ENCODE peak calls at places on chromosomes 6 and 20, in five cellular contexts. V is IMR-90, H is trophoblast cell, G is H1, A is neuronal stem cell. B is an unnamed sample.

GRCh38 chr6:136952714-136953260 is 30.7 kb downstream of the SLC35D3 start:
- DNase-seq in A (no peak), H (no peak), G (no peak), V (no peak), B (no peak)

GRCh38 chr6:117605169-117605826 is 3.0 kb upstream of the GOPC start:
- DNase-seq in A (peak), V (peak), G (no peak), H (peak), B (peak)

GRCh38 chr6:40912158-40912946 is 126.7 kb downstream of the UNC5CL start:
- DNase-seq in A (no peak), G (peak), V (no peak), H (peak), B (peak)

GRCh38 chr20:1513801-1514200 is 22.6 kb upstream of the SIRPB2 start:
- DNase-seq in A (no peak), G (no peak), H (no peak), V (no peak), B (no peak)

GRCh38 chr6:149451361-149452061 is 33.3 kb downstream of the ZC3H12D start:
- DNase-seq in G (no peak), H (no peak), A (no peak), V (no peak), B (no peak)

GRCh38 chr20:54137115-54137514 is 36.7 kb downstream of the CYP24A1 start:
- DNase-seq in V (no peak), G (no peak), A (no peak), H (peak), B (no peak)

GRCh38 chr6:34126419-34126818 is 19.5 kb downstream of the GRM4 start:
- DNase-seq in H (no peak), A (no peak), G (no peak), V (no peak), B (no peak)

GRCh38 chr6:3032986-3033385 is 33.3 kb downstream of the NQO2 start:
- DNase-seq in V (peak), H (no peak), G (no peak), A (no peak), B (no peak)

GRCh38 chr6:40754481-40755045 is 167.4 kb upstream of the LRFN2 start:
- DNase-seq in G (no peak), A (no peak), H (no peak), V (no peak), B (no peak)

GRCh38 chr6:13710552-13711383 is 867 bp downstream of the RANBP9 start:
- DNase-seq in V (no peak), G (no peak), A (peak), H (peak), B (peak)

GRCh38 chr6:13141392-13141791 is 186.9 kb downstream of the TBC1D7 start:
- DNase-seq in A (no peak), H (no peak), G (no peak), V (no peak), B (no peak)

GRCh38 chr20:10540636-10541493 is 105.8 kb downstream of the SLX4IP start:
- DNase-seq in A (no peak), G (no peak), H (peak), V (peak), B (peak)

GRCh38 chr6:87922191-87922946 is 125.3 kb upstream of the SPACA1 start:
- DNase-seq in G (no peak), V (no peak), H (no peak), A (no peak), B (no peak)

GRCh38 chr6:25497383-25497782 is 154.6 kb upstream of the SCGN start:
- DNase-seq in A (no peak), H (no peak), V (no peak), G (no peak), B (no peak)

GRCh38 chr6:136788069-136788902 is 4.0 kb downstream of the MAP3K5 start:
- DNase-seq in V (peak), A (no peak), H (peak), G (no peak), B (peak)

GRCh38 chr6:159655409-159655988 is 37.5 kb downstream of the SOD2 start:
- DNase-seq in V (no peak), H (no peak), G (no peak), A (no peak), B (no peak)

GRCh38 chr6:139539852-139540251 is 165.4 kb upstream of the CITED2 start:
- DNase-seq in A (no peak), H (peak), G (peak), V (peak), B (peak)

GRCh38 chr6:41500561-41500960 is 45.6 kb upstream of the FOXP4 start:
- DNase-seq in A (no peak), V (no peak), H (no peak), G (no peak), B (no peak)

GRCh38 chr6:180295-180694 is 112.0 kb upstream of the DUSP22 start:
- DNase-seq in A (no peak), V (no peak), H (no peak), G (no peak), B (no peak)

GRCh38 chr20:7741866-7742265 is 198.4 kb downstream of the HAO1 start:
- DNase-seq in A (no peak), G (no peak), V (no peak), H (no peak), B (peak)

GRCh38 chr20:8078528-8078914 is 53.5 kb upstream of the PLCB1 start:
- DNase-seq in G (no peak), V (no peak), H (no peak), A (no peak), B (peak)

GRCh38 chr6:137962725-137963124 is 95.7 kb downstream of the TNFAIP3 start:
- DNase-seq in G (no peak), V (no peak), A (no peak), H (no peak), B (no peak)

GRCh38 chr20:58452667-58453255 is 62.4 kb downstream of the APCDD1L start:
- DNase-seq in V (no peak), G (no peak), H (no peak), A (no peak), B (no peak)

GRCh38 chr6:31834704-31835375 is 7.3 kb downstream of the HSPA1B start:
- DNase-seq in H (peak), G (no peak), A (peak), V (no peak), B (no peak)

GRCh38 chr6:165653196-165653595 is 9.8 kb downstream of the PDE10A start:
- DNase-seq in A (no peak), G (no peak), H (no peak), V (peak), B (no peak)

GRCh38 chr20:50824137-50824536 is 29.3 kb downstream of the BCAS4 start:
- DNase-seq in V (peak), A (no peak), G (no peak), H (no peak), B (peak)

GRCh38 chr20:4192378-4193048 is 177.2 kb upstream of the RNF24 start:
- DNase-seq in G (no peak), V (no peak), A (no peak), H (no peak), B (no peak)

GRCh38 chr6:44446626-44447297 is 59.3 kb downstream of the CDC5L start:
- DNase-seq in A (no peak), H (peak), G (no peak), V (peak), B (peak)

GRCh38 chr6:111952821-111953535 is 79.7 kb upstream of the FYN start:
- DNase-seq in A (no peak), G (no peak), V (peak), H (no peak), B (no peak)

GRCh38 chr6:31791324-31792089 is 4.0 kb downstream of the VARS1 start:
- DNase-seq in A (peak), V (peak), G (no peak), H (peak), B (peak)

GRCh38 chr6:80638222-80639055 is 532.0 kb downstream of the BCKDHB start:
- DNase-seq in V (peak), H (peak), G (peak), A (no peak), B (peak)

GRCh38 chr6:4559281-4559875 is 216.8 kb upstream of the CDYL start:
- DNase-seq in V (no peak), A (no peak), H (no peak), G (no peak), B (no peak)

GRCh38 chr6:37048851-37049734 is 43.6 kb downstream of the FGD2 start:
- DNase-seq in V (peak), G (no peak), H (peak), A (no peak), B (peak)

GRCh38 chr6:110873981-110874879 is at the start of gene AMD1:
- DNase-seq in A (peak), V (peak), G (peak), H (peak), B (peak)

GRCh38 chr6:3297909-3298308 is 39.2 kb downstream of the PSMG4 start:
- DNase-seq in A (no peak), V (no peak), G (no peak), H (no peak), B (no peak)

GRCh38 chr20:14712302-14712739 is 374.9 kb upstream of the FLRT3 start:
- DNase-seq in G (no peak), A (peak), H (peak), V (peak), B (peak)

GRCh38 chr20:62697468-62697912 is 11.1 kb upstream of the NTSR1 start:
- DNase-seq in G (no peak), V (no peak), A (no peak), H (no peak), B (no peak)

GRCh38 chr6:108914235-108915022 is 66.2 kb downstream of the ARMC2 start:
- DNase-seq in V (peak), A (no peak), G (no peak), H (peak), B (peak)

DNA sequence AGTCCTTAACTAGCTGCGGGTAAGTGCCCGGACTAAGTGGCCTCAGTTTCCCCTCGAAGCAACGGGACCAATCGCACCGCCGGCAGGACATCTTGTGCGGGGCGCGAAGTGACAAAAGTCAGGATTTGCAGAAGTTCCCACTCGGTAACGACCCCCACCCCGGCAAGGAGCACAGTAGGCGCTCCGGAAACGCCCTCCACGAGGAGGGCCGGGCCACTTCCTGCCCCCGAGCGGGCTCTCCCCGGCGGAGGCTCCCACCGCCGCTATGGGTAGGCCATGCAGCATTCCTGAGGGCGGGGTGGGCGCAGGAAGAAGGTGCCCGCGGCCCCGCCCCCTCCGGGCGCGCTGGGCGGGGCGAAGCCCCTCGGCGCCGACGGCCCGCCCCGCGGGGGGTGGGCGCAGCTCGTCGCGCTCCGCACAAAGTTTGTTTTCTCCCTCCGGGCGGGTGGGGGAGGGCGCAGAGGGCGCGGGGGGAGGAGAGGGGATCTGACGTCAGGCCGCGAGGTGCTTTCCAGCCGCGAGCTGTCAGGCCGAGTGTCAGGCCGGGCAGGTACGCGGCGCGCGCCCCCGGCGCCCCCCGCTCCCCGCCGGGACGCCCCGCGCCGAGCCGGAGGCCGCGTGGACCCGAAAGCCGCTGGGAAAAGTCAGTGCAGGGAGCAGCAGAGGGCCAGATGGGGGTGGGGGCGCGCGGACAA is at the start of gene TGIF2:
- DNase-seq in V (peak), G (peak), H (peak), A (peak), B (peak)
- H4K91ac ChIP-seq in V (peak), G (peak), H (peak), A (peak), B (peak)

GRCh38 chr6:134435814-134436280 is 117.9 kb upstream of the SGK1 start:
- DNase-seq in A (no peak), V (no peak), G (no peak), H (no peak), B (no peak)

GRCh38 chr6:134434019-134434949 is 116.4 kb upstream of the SGK1 start:
- DNase-seq in A (no peak), H (no peak), V (no peak), G (no peak), B (no peak)

GRCh38 chr6:134437376-134437775 is 119.5 kb upstream of the SGK1 start:
- DNase-seq in G (no peak), H (peak), V (peak), A (no peak), B (peak)

GRCh38 chr6:134436950-134437349 is 119.0 kb upstream of the SGK1 start:
- DNase-seq in V (peak), A (no peak), G (no peak), H (peak), B (peak)

GRCh38 chr6:134436281-134436815 is 118.4 kb upstream of the SGK1 start:
- DNase-seq in G (no peak), V (peak), H (peak), A (no peak), B (peak)
- H3K4me3 ChIP-seq in G (no peak), V (no peak), H (no peak), A (no peak), B (peak)

GRCh38 chr6:156975414-156975813 is 198.2 kb downstream of the ARID1B start:
- DNase-seq in H (no peak), G (no peak), V (no peak), A (no peak), B (no peak)
- H3K4me2 ChIP-seq in H (no peak), G (no peak), V (no peak), A (no peak), B (no peak)

GRCh38 chr20:49567421-49568256 is at the start of gene PTGIS:
- DNase-seq in G (no peak), V (no peak), A (peak), H (peak), B (peak)

GRCh38 chr20:49570161-49570827 is 2.4 kb upstream of the PTGIS start:
- DNase-seq in G (no peak), H (no peak), A (no peak), V (no peak), B (no peak)

GRCh38 chr20:49570828-49571552 is 3.1 kb upstream of the PTGIS start:
- DNase-seq in A (no peak), G (no peak), V (peak), H (no peak), B (no peak)

GRCh38 chr20:49568491-49569151 is 684 bp upstream of the PTGIS start:
- DNase-seq in H (no peak), V (no peak), G (peak), A (peak), B (no peak)

GRCh38 chr20:49569403-49570115 is 1.6 kb upstream of the PTGIS start:
- DNase-seq in V (peak), G (no peak), H (no peak), A (no peak), B (no peak)
- H4K91ac ChIP-seq in V (peak), G (peak), H (peak), A (no peak), B (no peak)

GRCh38 chr20:47262008-47262364 is 94.5 kb downstream of the ZMYND8 start:
- DNase-seq in H (no peak), V (no peak), A (no peak), G (no peak), B (no peak)

GRCh38 chr20:47257256-47257655 is 99.2 kb downstream of the ZMYND8 start:
- DNase-seq in H (no peak), A (no peak), V (no peak), G (no peak), B (no peak)

GRCh38 chr20:47257771-47258170 is 98.7 kb downstream of the ZMYND8 start:
- DNase-seq in A (no peak), G (no peak), H (no peak), V (no peak), B (no peak)

GRCh38 chr20:47256665-47257236 is 99.7 kb downstream of the ZMYND8 start:
- DNase-seq in A (no peak), G (no peak), H (no peak), V (peak), B (peak)

DNA sequence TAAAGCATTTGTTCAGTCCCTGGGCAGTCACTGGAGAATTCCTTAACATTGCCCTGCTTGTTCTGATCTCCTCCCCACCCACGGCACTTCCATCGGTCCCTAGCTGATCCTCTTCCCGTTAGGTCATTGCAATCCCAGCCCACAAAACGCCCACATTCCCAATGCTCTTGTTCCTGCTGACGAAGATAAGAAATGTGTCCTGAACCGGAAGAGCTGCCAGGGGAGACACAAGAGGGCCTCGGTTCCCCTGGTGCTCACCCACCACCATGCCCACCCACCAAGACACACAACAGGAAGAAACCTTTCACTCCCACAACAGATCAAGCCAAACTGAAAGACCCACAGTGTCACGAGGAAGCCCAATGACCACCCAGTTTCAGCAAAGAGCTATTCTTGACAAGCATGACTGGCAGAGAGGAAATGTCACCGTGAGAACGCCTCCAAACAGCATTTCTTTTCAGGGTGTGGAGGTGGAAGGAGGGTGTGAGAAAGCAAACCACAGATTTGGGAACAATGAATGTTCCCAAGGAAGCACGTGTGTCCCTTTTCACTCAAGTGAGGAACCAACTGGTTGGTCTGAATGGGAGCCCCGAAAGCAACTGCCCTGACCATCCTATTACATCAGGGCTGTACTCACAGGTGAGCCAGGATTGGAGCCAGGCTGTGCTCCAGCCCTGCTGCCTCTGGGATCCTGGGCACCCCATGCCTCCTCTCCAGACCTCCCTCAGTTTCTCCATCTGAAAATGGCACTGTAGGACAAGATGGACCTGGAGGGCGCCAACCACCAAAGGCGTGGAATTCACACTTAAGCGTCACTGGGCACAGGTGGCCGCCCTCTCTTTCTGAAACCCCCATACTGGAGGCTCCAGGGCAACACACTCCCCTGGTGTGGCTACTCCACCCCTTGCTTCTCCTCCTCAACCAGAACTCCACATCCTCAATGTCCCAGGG is 97.5 kb downstream of the ZMYND8 start:
- DNase-seq in V (peak), G (no peak), H (no peak), A (no peak), B (no peak)
- H3K4me3 ChIP-seq in V (no peak), G (no peak), H (no peak), A (no peak), B (peak)

DNA sequence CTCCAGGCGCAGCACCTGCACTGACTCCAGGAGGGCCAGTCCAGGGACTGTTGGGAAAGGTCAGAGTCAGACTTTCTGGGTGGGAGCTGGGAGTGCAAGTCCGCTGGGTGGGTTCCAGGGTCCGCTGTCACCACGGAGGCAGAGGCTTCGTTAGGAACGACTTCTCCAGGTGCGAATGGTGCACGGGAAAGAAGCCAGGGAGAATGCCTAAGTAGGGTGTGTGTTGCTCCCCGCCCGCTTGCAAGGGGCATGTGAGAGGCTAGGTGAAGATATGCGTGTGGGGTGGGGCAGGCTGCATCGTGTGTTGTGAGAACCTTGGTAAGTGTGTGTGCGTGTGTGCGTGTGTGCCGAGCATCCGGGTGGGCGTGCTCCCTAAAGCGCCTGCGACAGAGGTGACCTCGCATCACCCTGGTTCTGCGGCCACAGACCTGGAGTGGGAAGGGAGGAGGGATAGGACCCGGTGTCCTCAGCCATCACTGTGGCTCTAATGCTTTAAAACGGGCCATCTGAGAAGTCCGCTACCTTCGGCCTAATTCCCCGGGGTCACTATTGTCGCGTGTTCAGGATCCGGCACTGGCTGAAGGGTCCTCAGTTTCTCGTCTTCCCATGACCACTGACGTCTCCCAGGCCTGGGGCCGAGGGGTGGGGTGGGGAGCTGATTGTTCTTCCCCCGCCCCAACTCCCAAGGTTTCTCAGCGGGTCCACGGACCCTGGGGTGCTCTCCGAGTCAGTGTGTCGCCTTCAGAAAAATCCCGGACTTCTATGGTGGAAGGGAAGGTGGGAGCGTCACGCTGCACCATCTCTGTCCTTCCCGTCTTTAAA is 6.1 kb downstream of the SLC32A1 start:
- DNase-seq in A (no peak), H (no peak), V (no peak), G (no peak), B (no peak)
- H3K4me2 ChIP-seq in A (no peak), H (peak), V (no peak), G (peak), B (no peak)